ENCODE peak calls at places on chromosomes 5 and 9, in six cellular contexts. D is T follicular helper cell; U is sciatic nerve; Z is activated T-cell treated with anti-CD3 and anti-CD28 coated beads, Interleukin-2, amount 50 U/mL, for 24 hours; F is hepatic stellate cell; H is A549. L is an unnamed sample.

GRCh38 chr9:129887210-129888084 is 52.2 kb downstream of the USP20 start:
- DNase-seq in F (peak), Z (peak), H (no peak), U (no peak), D (peak), L (peak)

GRCh38 chr9:745761-746414 is 95.6 kb upstream of the DMRT1 start:
- DNase-seq in D (no peak), F (no peak), Z (no peak), H (no peak), U (no peak), L (no peak)

GRCh38 chr9:98916660-98917059 is 27.0 kb upstream of the COL15A1 start:
- DNase-seq in U (peak), F (no peak), Z (no peak), H (no peak), D (no peak), L (peak)

GRCh38 chr5:149671544-149671943 is 58.6 kb upstream of the PPARGC1B start:
- DNase-seq in U (no peak), D (no peak), H (peak), F (no peak), Z (no peak), L (no peak)

GRCh38 chr9:36316629-36317317 is 58.5 kb upstream of the GNE start:
- DNase-seq in H (no peak), D (no peak), U (no peak), F (no peak), Z (no peak), L (no peak)

GRCh38 chr9:103104101-103104500 is 109.0 kb downstream of the CYLC2 start:
- DNase-seq in H (no peak), U (no peak), Z (no peak), F (no peak), D (no peak), L (no peak)

GRCh38 chr5:136133416-136134383 is 1.1 kb downstream of the SMAD5 start:
- DNase-seq in Z (peak), U (peak), D (no peak), F (peak), H (peak), L (peak)

GRCh38 chr9:107260437-107261081 is 22.5 kb upstream of the RAD23B start:
- DNase-seq in D (no peak), F (no peak), Z (no peak), H (no peak), U (no peak), L (no peak)

GRCh38 chr9:19689324-19690087 is 99.3 kb downstream of the SLC24A2 start:
- DNase-seq in U (no peak), Z (no peak), D (no peak), H (no peak), F (no peak), L (no peak)

GRCh38 chr9:78697653-78698052 is 400.7 kb downstream of the PSAT1 start:
- DNase-seq in H (no peak), D (no peak), F (no peak), Z (no peak), U (no peak), L (no peak)

GRCh38 chr5:156093024-156093423 is 233.9 kb upstream of the SGCD start:
- DNase-seq in F (no peak), H (no peak), U (no peak), Z (no peak), D (no peak), L (no peak)

GRCh38 chr5:75694781-75695180 is 22.5 kb downstream of the POC5 start:
- DNase-seq in D (no peak), U (no peak), F (no peak), H (no peak), Z (no peak), L (no peak)

GRCh38 chr5:65721050-65721774 is 697 bp downstream of the SGTB start:
- DNase-seq in U (peak), F (peak), D (no peak), Z (peak), H (peak), L (peak)

GRCh38 chr5:115109388-115109787 is 60.3 kb downstream of the TRIM36 start:
- DNase-seq in Z (no peak), H (no peak), F (no peak), U (no peak), D (no peak), L (no peak)

GRCh38 chr5:14365831-14366435 is 215.7 kb upstream of the OTULINL start:
- DNase-seq in D (no peak), F (no peak), H (no peak), Z (no peak), U (no peak), L (no peak)

GRCh38 chr5:78747703-78748359 is 99.3 kb upstream of the LHFPL2 start:
- DNase-seq in U (no peak), D (no peak), H (no peak), F (peak), Z (no peak), L (no peak)

GRCh38 chr9:21902112-21902511 is 92.1 kb downstream of the CDKN2A start:
- DNase-seq in D (no peak), U (no peak), Z (no peak), H (no peak), F (no peak), L (no peak)

GRCh38 chr5:80566711-80567259 is 3.3 kb downstream of the ANKRD34B start:
- DNase-seq in D (no peak), U (no peak), H (no peak), F (no peak), Z (no peak), L (no peak)

GRCh38 chr5:41270423-41271251 is 57.3 kb upstream of the C6 start:
- DNase-seq in Z (no peak), D (no peak), U (peak), F (peak), H (peak), L (no peak)

GRCh38 chr9:21683484-21684175 is 118.8 kb upstream of the MTAP start:
- DNase-seq in F (no peak), H (no peak), U (no peak), D (no peak), Z (no peak), L (no peak)

GRCh38 chr9:99593621-99594020 is 228.1 kb upstream of the NR4A3 start:
- DNase-seq in U (no peak), Z (no peak), F (no peak), H (no peak), D (no peak), L (no peak)

GRCh38 chr5:83516962-83517750 is 45.6 kb downstream of the VCAN start:
- DNase-seq in F (peak), Z (no peak), D (no peak), H (no peak), U (no peak), L (no peak)

GRCh38 chr9:34134521-34134920 is 8.0 kb upstream of the DCAF12 start:
- DNase-seq in H (no peak), Z (no peak), U (no peak), F (no peak), D (no peak), L (no peak)

GRCh38 chr5:133402781-133403180 is 209.6 kb downstream of the FSTL4 start:
- DNase-seq in U (no peak), Z (no peak), D (no peak), H (no peak), F (no peak), L (no peak)

GRCh38 chr5:40780199-40780598 is 18.0 kb downstream of the PRKAA1 start:
- DNase-seq in Z (no peak), D (no peak), F (no peak), H (no peak), U (no peak), L (no peak)

GRCh38 chr9:108707120-108707519 is 148.7 kb downstream of the ACTL7B start:
- DNase-seq in F (no peak), D (no peak), U (no peak), H (no peak), Z (no peak), L (no peak)

GRCh38 chr5:135214897-135215616 is 181.0 kb upstream of the PITX1 start:
- DNase-seq in D (no peak), Z (no peak), U (no peak), F (no peak), H (no peak), L (no peak)

GRCh38 chr9:18994263-18994916 is 38.6 kb downstream of the SAXO1 start:
- DNase-seq in F (no peak), H (no peak), U (no peak), D (no peak), Z (no peak), L (no peak)

GRCh38 chr5:55036477-55036876 is 12.4 kb downstream of the GZMK start:
- DNase-seq in U (no peak), H (no peak), F (peak), D (no peak), Z (no peak), L (no peak)

GRCh38 chr9:87004016-87004415 is 56.7 kb upstream of the GAS1 start:
- DNase-seq in U (no peak), H (no peak), F (no peak), D (no peak), Z (no peak), L (no peak)

L was measured in K562.